ENCODE peak calls at places on chromosome 18, in five cellular contexts. I, W, Y, E and B are unnamed samples.

GRCh38 chr18:13563390-13563805 is 163.0 kb downstream of the FAM210A start:
- DNase-seq in Y (no peak), E (no peak), I (no peak), W (no peak), B (no peak)

GRCh38 chr18:59660976-59661743 is 36.1 kb downstream of the CCBE1 start:
- DNase-seq in I (no peak), Y (no peak), E (peak; percentile 40), W (no peak), B (no peak)

GRCh38 chr18:34458371-34458770 is 233.7 kb upstream of the NOL4 start:
- DNase-seq in Y (no peak), E (no peak), I (no peak), W (no peak), B (no peak)

GRCh38 chr18:8695932-8696510 is 9.3 kb upstream of the MTCL1 start:
- DNase-seq in W (no peak), Y (no peak), I (no peak), E (no peak), B (no peak)

GRCh38 chr18:37385846-37386435 is 179.7 kb downstream of the CELF4 start:
- DNase-seq in Y (no peak), W (no peak), E (no peak), I (no peak), B (no peak)

GRCh38 chr18:59458575-59458974 is 99.5 kb upstream of the LMAN1 start:
- DNase-seq in I (no peak), Y (no peak), E (no peak), W (no peak), B (no peak)

GRCh38 chr18:47730795-47731194 is 199.7 kb downstream of the SMAD2 start:
- DNase-seq in I (no peak), E (no peak), Y (no peak), W (no peak), B (no peak)

GRCh38 chr18:49875783-49876182 is 62.5 kb upstream of the ACAA2 start:
- DNase-seq in E (no peak), I (no peak), W (no peak), Y (no peak), B (no peak)

GRCh38 chr18:2921778-2922177 is 75.0 kb downstream of the EMILIN2 start:
- DNase-seq in Y (no peak), E (no peak), W (no peak), I (no peak), B (no peak)

GRCh38 chr18:52903858-52904257 is 563.9 kb downstream of the DCC start:
- DNase-seq in W (no peak), E (no peak), I (peak; percentile 69), Y (no peak), B (peak; percentile 41)

GRCh38 chr18:10017048-10017447 is 103.2 kb downstream of the VAPA start:
- DNase-seq in I (no peak), W (no peak), E (peak; percentile 3), Y (no peak), B (no peak)

GRCh38 chr18:65725421-65726050 is 25.3 kb upstream of the CDH7 start:
- DNase-seq in Y (no peak), W (no peak), I (peak; percentile 33), E (no peak), B (peak; percentile 19)

GRCh38 chr18:54284535-54284934 is 15.2 kb downstream of the POLI start:
- DNase-seq in W (no peak), I (no peak), Y (no peak), E (no peak), B (no peak)

GRCh38 chr18:49734836-49735235 is 78.5 kb downstream of the ACAA2 start:
- DNase-seq in E (no peak), Y (no peak), I (no peak), W (no peak), B (no peak)

GRCh38 chr18:68604256-68604655 is 110.7 kb downstream of the TMX3 start:
- DNase-seq in E (no peak), I (no peak), Y (no peak), W (no peak), B (no peak)

GRCh38 chr18:37565138-37565984 is at the start of gene CELF4:
- DNase-seq in Y (no peak), E (no peak), I (no peak), W (no peak), B (peak; percentile 68)

GRCh38 chr18:74407888-74408287 is 49.2 kb downstream of the DIPK1C start:
- DNase-seq in W (no peak), E (no peak), Y (no peak), I (no peak), B (no peak)

GRCh38 chr18:74413811-74414210 is 43.3 kb downstream of the DIPK1C start:
- DNase-seq in E (no peak), Y (no peak), W (no peak), I (no peak), B (no peak)

GRCh38 chr18:74412106-74412880 is 44.8 kb downstream of the DIPK1C start:
- DNase-seq in E (no peak), Y (no peak), I (no peak), W (no peak), B (no peak)

GRCh38 chr18:74411475-74411874 is 45.6 kb downstream of the DIPK1C start:
- DNase-seq in Y (no peak), I (no peak), W (no peak), E (no peak), B (no peak)

DNA sequence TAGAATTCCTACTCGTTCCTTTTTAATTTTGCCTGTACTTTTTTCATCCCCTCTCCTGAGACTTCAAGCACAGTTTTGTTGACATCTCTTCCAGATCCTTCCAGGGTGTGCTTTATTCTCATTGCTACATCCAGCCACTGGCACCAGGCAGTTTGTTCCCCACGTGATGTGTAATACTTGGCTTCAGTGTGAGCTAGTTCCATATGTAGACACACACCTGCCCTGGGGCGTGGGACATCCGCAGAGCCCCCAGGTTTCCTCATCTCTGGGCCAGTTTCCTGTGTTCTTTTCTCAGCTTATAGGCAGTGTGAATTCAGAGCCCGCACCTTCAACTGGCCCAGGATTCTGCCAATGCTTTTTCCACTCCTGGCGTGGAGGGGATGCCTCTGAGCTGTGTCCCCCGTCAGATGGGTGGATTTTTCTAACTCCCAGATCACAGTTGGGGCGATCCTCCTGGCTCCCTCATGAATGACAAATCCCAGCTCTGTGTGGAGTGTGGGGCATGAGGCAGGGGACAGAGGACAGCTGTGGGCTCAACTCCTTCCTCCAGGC is 46.6 kb downstream of the DIPK1C start:
- DNase-seq in I (no peak), Y (no peak), W (no peak), E (no peak), B (no peak)
- H3K27ac ChIP-seq in I (no peak overlapping the region), Y (no peak overlapping the region), W (no peak overlapping the region), E (no peak overlapping the region), B (no peak overlapping the region)

DNA sequence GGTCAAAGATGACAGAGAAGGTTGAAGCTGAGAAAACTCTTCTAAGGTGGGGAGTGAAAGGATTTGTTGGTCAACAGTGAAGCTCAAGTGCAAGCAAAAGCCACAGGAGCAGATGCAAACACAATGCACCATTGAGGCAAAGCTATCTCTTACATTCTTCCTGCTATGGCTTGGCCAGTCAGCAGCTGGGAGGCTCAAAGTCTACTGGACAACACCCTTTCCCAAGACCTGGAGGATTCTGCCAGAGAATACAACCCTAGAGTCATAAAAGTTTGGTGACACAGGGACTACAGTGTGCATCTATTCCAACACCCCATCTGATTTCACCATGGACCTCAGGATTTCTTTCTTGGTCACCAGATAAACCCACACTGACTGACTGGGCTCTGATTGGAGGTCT is 342.0 kb downstream of the HRH4 start:
- DNase-seq in W (no peak), I (peak; percentile 61), Y (no peak), E (no peak), B (no peak)
- H3K27ac ChIP-seq in W (no peak overlapping the region), I (no peak overlapping the region), Y (no peak overlapping the region), E (no peak overlapping the region), B (no peak overlapping the region)

GRCh38 chr18:61545281-61546245 is 212.3 kb downstream of the CDH20 start:
- DNase-seq in Y (no peak), W (no peak), I (no peak), E (no peak), B (no peak)

GRCh38 chr18:61546598-61546997 is 213.4 kb downstream of the CDH20 start:
- DNase-seq in W (no peak), E (peak; percentile 57), Y (no peak), I (no peak), B (no peak)

GRCh38 chr18:61543518-61543917 is 210.3 kb downstream of the CDH20 start:
- DNase-seq in I (no peak), W (no peak), Y (no peak), E (no peak), B (no peak)

GRCh38 chr18:61542596-61542995 is 209.4 kb downstream of the CDH20 start:
- DNase-seq in W (no peak), E (no peak), I (no peak), Y (no peak), B (no peak)

GRCh38 chr18:61544178-61544577 is 210.9 kb downstream of the CDH20 start:
- DNase-seq in E (no peak), W (no peak), Y (no peak), I (no peak), B (no peak)
- H3K27ac ChIP-seq in E (no peak overlapping the region), W (no peak overlapping the region), Y (no peak overlapping the region), I (no peak overlapping the region), B (no peak overlapping the region)

DNA sequence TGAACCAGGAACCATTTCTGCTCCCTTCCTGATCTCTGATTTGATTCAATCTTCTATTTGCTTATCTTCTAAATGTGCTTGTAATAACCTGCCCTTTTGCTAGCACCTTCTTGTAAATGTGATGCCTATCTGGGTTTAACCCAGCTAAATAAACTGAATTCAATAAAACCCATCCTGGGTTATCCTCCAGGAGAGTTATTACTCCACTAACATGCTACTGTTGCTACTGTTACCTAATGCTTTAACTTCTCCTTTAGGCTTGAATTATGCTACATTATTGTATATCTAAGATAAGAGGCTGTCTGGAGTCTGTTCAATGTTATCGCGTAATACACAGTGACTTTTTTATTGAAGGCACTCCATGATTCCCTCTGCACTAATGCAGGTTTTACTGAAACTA is 206.5 kb upstream of the CTAGE1 start:
- DNase-seq in W (no peak), E (no peak), Y (no peak), I (no peak), B (no peak)
- H3K27ac ChIP-seq in W (no peak overlapping the region), E (no peak overlapping the region), Y (no peak overlapping the region), I (no peak overlapping the region), B (no peak overlapping the region)

GRCh38 chr18:31447530-31448191 is at the start of gene DSG3:
- DNase-seq in W (peak; percentile 39), E (no peak), Y (no peak), I (no peak), B (no peak)

GRCh38 chr18:31454066-31454708 is 6.6 kb downstream of the DSG3 start:
- DNase-seq in I (no peak), W (peak; percentile 54), Y (no peak), E (peak; percentile 96), B (no peak)

GRCh38 chr18:31446854-31447253 is 687 bp upstream of the DSG3 start:
- DNase-seq in W (no peak), I (no peak), Y (no peak), E (no peak), B (no peak)

GRCh38 chr18:31450409-31450808 is 2.9 kb downstream of the DSG3 start:
- DNase-seq in E (peak; percentile 31), Y (no peak), I (no peak), W (no peak), B (no peak)

GRCh38 chr18:31451625-31452024 is 4.1 kb downstream of the DSG3 start:
- DNase-seq in Y (no peak), I (no peak), E (no peak), W (peak; percentile 39), B (no peak)
- H3K27ac ChIP-seq in Y (peak overlapping the region; percentile 91), I (no peak overlapping the region), E (no peak overlapping the region), W (peak overlapping the region; percentile 68), B (no peak overlapping the region)